ENCODE peak calls at places on chromosomes 3 and 15, in nine cellular contexts. M is activated T-helper 1 cell treated with anti-CD3 and anti-CD28 coated beads, Interleukin-12 subunit alpha, Interleukin-12 subunit beta, Interleukin-2, Interleukin-4 antibody, amounts not matched to agents 30 ng/mL and 10 ng/mL and 1 ng/mL, durations not matched to agents 14 hours and 24 hours and 36 hours; Z is ureter; W is effector CD4-positive, alpha-beta T cell; R is left ventricle myocardium superior; S is epithelial cell of esophagus; U is amygdala; L is upper lobe of right lung; C is NCI-H524. O is an unnamed sample.

GRCh38 chr3:194711913-194712312 is 26.2 kb downstream of the FAM43A start:
- DNase-seq in W (no peak), S (peak), R (no peak), L (no peak), C (no peak), U (no peak), Z (no peak), M (no peak), O (no peak)

GRCh38 chr15:99142562-99142961 is 37.7 kb downstream of the SYNM start:
- DNase-seq in C (no peak), Z (no peak), W (no peak), L (no peak), S (no peak), M (no peak), R (no peak), U (no peak), O (no peak)

GRCh38 chr15:72153269-72153668 is 35.1 kb downstream of the SENP8 start:
- DNase-seq in W (no peak), U (no peak), Z (no peak), M (no peak), S (no peak), R (no peak), L (no peak), C (no peak), O (no peak)

GRCh38 chr15:78044407-78045155 is 32.9 kb downstream of the TBC1D2B start:
- DNase-seq in S (no peak), M (no peak), Z (no peak), R (no peak), W (no peak), U (no peak), C (no peak), L (no peak), O (peak)

GRCh38 chr3:74621581-74621980 is 7.1 kb upstream of the CNTN3 start:
- DNase-seq in M (no peak), Z (no peak), U (no peak), S (no peak), C (no peak), W (no peak), L (no peak), R (no peak), O (no peak)

GRCh38 chr15:66287461-66288055 is 5.8 kb upstream of the DIS3L start:
- DNase-seq in Z (no peak), R (no peak), L (no peak), M (no peak), W (no peak), S (peak), C (peak), U (no peak), O (peak)

GRCh38 chr3:168802761-168803160 is 707.0 kb upstream of the GOLIM4 start:
- DNase-seq in C (no peak), U (no peak), W (no peak), S (no peak), L (no peak), Z (no peak), R (no peak), M (no peak), O (no peak)

GRCh38 chr3:11924518-11924917 is 77.8 kb upstream of the TAMM41 start:
- DNase-seq in U (no peak), W (no peak), R (no peak), S (no peak), L (peak), M (no peak), C (peak), Z (no peak), O (no peak)

GRCh38 chr15:32866486-32867312 is 148.9 kb downstream of the GREM1 start:
- DNase-seq in R (no peak), M (no peak), U (no peak), C (no peak), W (no peak), L (no peak), S (no peak), Z (no peak), O (no peak)

GRCh38 chr3:139309046-139309660 is 34.7 kb upstream of the MRPS22 start:
- DNase-seq in R (no peak), M (no peak), S (no peak), U (no peak), W (no peak), C (peak), Z (no peak), L (no peak), O (no peak)

GRCh38 chr3:156010829-156011228 is 109.5 kb upstream of the KCNAB1 start:
- DNase-seq in C (peak), U (no peak), S (peak), W (no peak), Z (no peak), R (no peak), L (no peak), M (no peak), O (no peak)

GRCh38 chr3:183375337-183375736 is 53.1 kb downstream of the MCF2L2 start:
- DNase-seq in W (no peak), U (no peak), Z (no peak), R (no peak), L (no peak), S (no peak), C (no peak), M (no peak), O (no peak)

GRCh38 chr3:129616291-129616690 is 9.8 kb upstream of the PLXND1 start:
- DNase-seq in U (no peak), W (no peak), R (no peak), Z (no peak), M (no peak), S (no peak), L (no peak), C (no peak), O (no peak)

GRCh38 chr3:129558772-129559564 is 16.0 kb downstream of the H1-8 start:
- DNase-seq in R (no peak), C (no peak), M (no peak), L (no peak), Z (no peak), S (no peak), U (no peak), W (no peak), O (no peak)

GRCh38 chr3:156483961-156484787 is 70.7 kb downstream of the SSR3 start:
- DNase-seq in W (peak), S (peak), R (no peak), C (peak), L (no peak), Z (no peak), U (no peak), M (peak), O (peak)

GRCh38 chr3:75012791-75013190 is 398.3 kb upstream of the CNTN3 start:
- DNase-seq in C (no peak), Z (no peak), R (no peak), L (no peak), W (no peak), M (no peak), U (no peak), S (no peak), O (no peak)

GRCh38 chr3:42600958-42601675 is 631 bp downstream of the NKTR start:
- DNase-seq in R (peak), S (peak), U (no peak), L (peak), Z (peak), C (peak), M (peak), W (peak), O (peak)

GRCh38 chr3:24375947-24376384 is 118.7 kb downstream of the THRB start:
- DNase-seq in R (no peak), M (no peak), Z (no peak), S (no peak), L (no peak), W (no peak), C (no peak), U (no peak), O (no peak)

GRCh38 chr3:132660056-132660744 is at the start of gene UBA5:
- DNase-seq in C (peak), W (peak), R (peak), L (peak), Z (peak), U (no peak), S (peak), M (peak), O (peak)

GRCh38 chr3:87076951-87077350 is 86.0 kb upstream of the VGLL3 start:
- DNase-seq in L (no peak), C (no peak), Z (no peak), S (peak), M (no peak), W (no peak), U (no peak), R (no peak), O (no peak)

GRCh38 chr3:55968331-55968730 is 481.2 kb upstream of the WNT5A start:
- DNase-seq in W (no peak), C (no peak), L (no peak), M (no peak), S (peak), R (no peak), U (no peak), Z (no peak), O (no peak)

GRCh38 chr15:99335508-99335907 is 84.2 kb downstream of the LRRC28 start:
- DNase-seq in C (no peak), U (no peak), S (no peak), L (no peak), W (no peak), Z (no peak), M (no peak), R (no peak), O (no peak)

GRCh38 chr15:88631464-88632028 is 7.3 kb upstream of the ISG20 start:
- DNase-seq in C (no peak), L (no peak), S (no peak), W (no peak), M (no peak), Z (no peak), U (no peak), R (no peak), O (no peak)

GRCh38 chr3:196388946-196389345 is 43.3 kb downstream of the UBXN7 start:
- DNase-seq in S (no peak), U (no peak), M (no peak), W (no peak), R (no peak), Z (no peak), L (no peak), C (no peak), O (no peak)

GRCh38 chr3:41234823-41235722 is 35.8 kb downstream of the CTNNB1 start:
- DNase-seq in C (no peak), R (no peak), M (no peak), U (no peak), W (no peak), S (no peak), Z (no peak), L (no peak), O (no peak)

GRCh38 chr3:111541911-111542483 is at the start of gene CD96:
- DNase-seq in W (peak), Z (no peak), U (no peak), C (no peak), L (no peak), S (no peak), M (peak), R (no peak), O (peak)

GRCh38 chr3:188067932-188068331 is 86.0 kb upstream of the LPP start:
- DNase-seq in R (no peak), W (no peak), C (no peak), U (no peak), M (no peak), L (no peak), Z (no peak), S (peak), O (no peak)

GRCh38 chr3:196207159-196207832 is 3.9 kb downstream of the ZDHHC19 start:
- DNase-seq in S (no peak), R (peak), L (peak), U (no peak), W (no peak), Z (no peak), M (no peak), C (no peak), O (no peak)

GRCh38 chr3:24495334-24495994 is 814 bp upstream of the THRB start:
- DNase-seq in W (no peak), M (no peak), C (peak), L (peak), Z (peak), S (peak), U (no peak), R (peak), O (no peak)

GRCh38 chr3:160372780-160373179 is 26.2 kb downstream of the IFT80 start:
- DNase-seq in M (no peak), U (no peak), W (no peak), S (no peak), L (no peak), R (no peak), C (no peak), Z (no peak), O (no peak)

O was measured in CD8-positive, alpha-beta memory T cell.